ENCODE peak calls at places on chromosomes 6 and 20, in ten cellular contexts. I, R, B, V, G, E, O, M, N and W are unnamed samples. For H3K36me3, the result is how much of the 10 kb centered on the place peaks cover.

GRCh38 chr20:10467985-10468845 is 33.1 kb downstream of the SLX4IP start:
- DNase-seq in I (no peak), R (no peak), B (no peak), V (peak), G (no peak), E (no peak), O (no peak), M (no peak), N (no peak), W (no peak)

GRCh38 chr6:108294297-108294786 is 512 bp upstream of the AFG1L start:
- DNase-seq in I (no peak), R (no peak), B (no peak), V (no peak), G (no peak), E (no peak), O (no peak), M (no peak), N (no peak), W (no peak)

GRCh38 chr6:111242452-111242851 is 155.1 kb downstream of the SLC16A10 start:
- DNase-seq in I (no peak), R (no peak), B (no peak), V (no peak), G (no peak), E (no peak), O (no peak), M (no peak), N (no peak), W (no peak)

GRCh38 chr20:34703573-34704176 is 469 bp upstream of the TP53INP2 start:
- DNase-seq in I (no peak), R (peak), B (no peak), V (peak), G (no peak), E (no peak), O (no peak), M (no peak), N (peak), W (no peak)

GRCh38 chr6:140979642-140980091 is 1153.1 kb upstream of the GJE1 start:
- DNase-seq in I (no peak), R (peak), B (no peak), V (peak), G (peak), E (no peak), O (no peak), M (no peak), N (peak), W (no peak)

GRCh38 chr6:112269165-112269564 is 14.8 kb upstream of the LAMA4 start:
- DNase-seq in I (no peak), R (no peak), B (peak), V (no peak), G (no peak), E (no peak), O (no peak), M (no peak), N (no peak), W (no peak)

GRCh38 chr6:165886169-165886568 is 223.1 kb upstream of the PDE10A start:
- DNase-seq in I (no peak), R (no peak), B (no peak), V (no peak), G (no peak), E (no peak), O (no peak), M (no peak), N (no peak), W (no peak)

GRCh38 chr6:78910611-78911134 is 43.3 kb downstream of the IRAK1BP1 start:
- DNase-seq in I (peak), R (peak), B (peak), V (peak), G (no peak), E (no peak), O (no peak), M (peak), N (no peak), W (no peak)

GRCh38 chr6:19052219-19052618 is 665.1 kb downstream of the RNF144B start:
- DNase-seq in I (no peak), R (no peak), B (no peak), V (peak), G (no peak), E (no peak), O (no peak), M (no peak), N (no peak), W (no peak)

GRCh38 chr6:68468244-68468884 is 166.7 kb upstream of the ADGRB3 start:
- DNase-seq in I (no peak), R (no peak), B (peak), V (no peak), G (no peak), E (no peak), O (no peak), M (no peak), N (no peak), W (no peak)

GRCh38 chr6:85403331-85404015 is 46.4 kb upstream of the NT5E start:
- DNase-seq in I (no peak), R (no peak), B (peak), V (peak), G (no peak), E (no peak), O (no peak), M (no peak), N (no peak), W (no peak)

GRCh38 chr20:58899518-58899917 is 47.0 kb downstream of the GNAS start:
- DNase-seq in I (no peak), R (no peak), B (no peak), V (no peak), G (no peak), E (no peak), O (no peak), M (no peak), N (no peak), W (no peak)

GRCh38 chr6:56144538-56145324 is 102.6 kb downstream of the COL21A1 start:
- DNase-seq in I (no peak), R (no peak), B (no peak), V (peak), G (no peak), E (no peak), O (no peak), M (no peak), N (no peak), W (no peak)

GRCh38 chr6:90369024-90369519 is 72.4 kb upstream of the BACH2 start:
- DNase-seq in I (peak), R (peak), B (peak), V (peak), G (peak), E (no peak), O (no peak), M (peak), N (peak), W (no peak)

GRCh38 chr6:117389227-117390057 is 36.3 kb downstream of the ROS1 start:
- DNase-seq in I (no peak), R (no peak), B (no peak), V (peak), G (no peak), E (no peak), O (no peak), M (no peak), N (no peak), W (no peak)

GRCh38 chr6:144581807-144582537 is 296.8 kb downstream of the UTRN start:
- DNase-seq in I (no peak), R (peak), B (peak), V (no peak), G (no peak), E (no peak), O (no peak), M (no peak), N (no peak), W (no peak)

GRCh38 chr20:37358366-37359150 is 12.6 kb downstream of the SRC start:
- DNase-seq in I (peak), R (no peak), B (peak), V (peak), G (peak), E (no peak), O (no peak), M (no peak), N (peak), W (no peak)

GRCh38 chr6:79778794-79779193 is 147.7 kb downstream of the SH3BGRL2 start:
- DNase-seq in I (no peak), R (no peak), B (no peak), V (no peak), G (no peak), E (no peak), O (no peak), M (no peak), N (no peak), W (no peak)

GRCh38 chr6:8131265-8131897 is 29.0 kb upstream of the EEF1E1 start:
- DNase-seq in I (no peak), R (peak), B (peak), V (peak), G (no peak), E (peak), O (no peak), M (no peak), N (peak), W (no peak)

GRCh38 chr20:431012-431904 is 23.2 kb downstream of the RBCK1 start:
- DNase-seq in I (peak), R (peak), B (peak), V (peak), G (peak), E (no peak), O (no peak), M (peak), N (peak), W (no peak)

GRCh38 chr20:52578559-52578958 is 387.0 kb upstream of the ZFP64 start:
- DNase-seq in I (no peak), R (no peak), B (no peak), V (no peak), G (no peak), E (no peak), O (no peak), M (no peak), N (no peak), W (no peak)

GRCh38 chr6:157690441-157691210 is 132.4 kb upstream of the SNX9 start:
- DNase-seq in I (no peak), R (no peak), B (no peak), V (no peak), G (no peak), E (no peak), O (no peak), M (no peak), N (no peak), W (no peak)

GRCh38 chr6:492816-493414 is 101.4 kb downstream of the IRF4 start:
- DNase-seq in I (no peak), R (no peak), B (no peak), V (no peak), G (no peak), E (no peak), O (no peak), M (no peak), N (no peak), W (no peak)

GRCh38 chr6:110326609-110327008 is 31.5 kb downstream of the METTL24 start:
- DNase-seq in I (no peak), R (no peak), B (peak), V (no peak), G (no peak), E (no peak), O (no peak), M (no peak), N (no peak), W (no peak)

GRCh38 chr20:1333462-1334369 is 4.8 kb upstream of the SDCBP2 start:
- DNase-seq in I (no peak), R (no peak), B (no peak), V (no peak), G (peak), E (no peak), O (no peak), M (no peak), N (no peak), W (no peak)

GRCh38 chr6:169723991-169724553 is at the start of gene PHF10:
- DNase-seq in I (peak), R (peak), B (peak), V (no peak), G (peak), E (peak), O (peak), M (peak), N (no peak), W (peak)

GRCh38 chr20:24684954-24685691 is 215.7 kb downstream of the SYNDIG1 start:
- DNase-seq in I (no peak), R (no peak), B (peak), V (no peak), G (peak), E (no peak), O (no peak), M (no peak), N (peak), W (no peak)

GRCh38 chr6:36911946-36912555 is 26.3 kb downstream of the C6orf89 start:
- DNase-seq in I (no peak), R (no peak), B (no peak), V (no peak), G (no peak), E (no peak), O (peak), M (no peak), N (no peak), W (no peak)

GRCh38 chr6:111521497-111522275 is 38.7 kb upstream of the REV3L start:
- DNase-seq in I (no peak), R (no peak), B (no peak), V (no peak), G (no peak), E (no peak), O (no peak), M (no peak), N (no peak), W (no peak)

GRCh38 chr6:25404693-25405169 is 125.6 kb downstream of the CARMIL1 start:
- DNase-seq in I (no peak), R (no peak), B (no peak), V (no peak), G (no peak), E (peak), O (peak), M (no peak), N (no peak), W (peak)

GRCh38 chr20:36181934-36182603 is 27.5 kb downstream of the EPB41L1 start:
- DNase-seq in I (no peak), R (no peak), B (no peak), V (no peak), G (no peak), E (no peak), O (no peak), M (no peak), N (no peak), W (no peak)

GRCh38 chr20:36180323-36180722 is 25.8 kb downstream of the EPB41L1 start:
- DNase-seq in I (no peak), R (no peak), B (no peak), V (no peak), G (no peak), E (no peak), O (no peak), M (no peak), N (no peak), W (no peak)

GRCh38 chr20:36182604-36183154 is 28.1 kb downstream of the EPB41L1 start:
- DNase-seq in I (no peak), R (no peak), B (no peak), V (no peak), G (no peak), E (no peak), O (no peak), M (no peak), N (no peak), W (no peak)

GRCh38 chr20:36184816-36185776 is 30.6 kb downstream of the EPB41L1 start:
- DNase-seq in I (no peak), R (no peak), B (no peak), V (no peak), G (no peak), E (no peak), O (no peak), M (peak), N (no peak), W (no peak)

GRCh38 chr20:36183155-36183944 is 28.8 kb downstream of the EPB41L1 start:
- DNase-seq in I (no peak), R (no peak), B (no peak), V (no peak), G (no peak), E (no peak), O (no peak), M (no peak), N (no peak), W (no peak)
- H3K36me3 ChIP-seq in I (under half), R (under half), B (under half), V (under half), G (half or more), E (under half), O (under half), M (under half), N (under half), W (under half)

DNA sequence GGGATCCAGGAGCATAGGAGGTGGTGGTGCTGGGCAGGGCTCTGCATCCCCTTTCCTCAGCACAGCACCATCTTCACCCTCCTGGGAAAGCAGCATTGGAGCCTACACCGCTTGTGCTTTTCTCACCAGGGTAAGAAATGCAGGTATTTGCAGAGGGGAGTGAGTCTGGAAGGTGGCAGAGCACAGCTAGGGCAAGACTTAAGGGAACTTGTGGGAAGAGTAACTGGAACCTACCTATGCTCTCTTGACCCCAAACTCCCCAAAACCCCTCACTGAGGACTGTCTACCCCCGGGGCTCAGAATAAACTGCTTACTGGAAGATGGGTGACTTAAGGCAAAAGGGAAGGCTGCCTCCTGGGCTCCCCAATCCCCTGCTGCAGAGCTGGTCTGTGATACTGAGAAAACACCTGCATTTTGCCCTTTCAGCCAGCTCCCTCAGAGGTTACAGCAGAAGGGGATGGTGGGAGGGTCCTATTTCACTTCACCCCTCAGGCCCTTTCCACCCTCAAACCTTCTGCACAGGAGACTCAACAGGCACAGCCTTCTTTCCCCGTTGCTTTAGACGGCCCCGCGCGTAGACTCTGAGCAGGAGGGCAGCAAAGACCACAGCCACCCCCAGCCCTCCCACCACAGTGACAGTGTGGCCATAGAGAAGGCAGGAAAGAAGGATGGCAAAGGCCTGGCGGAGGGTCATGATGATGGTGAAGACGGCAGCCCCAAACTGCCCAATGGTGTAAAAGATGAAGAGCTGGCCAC is 2.9 kb downstream of the SLC35B2 start:
- DNase-seq in I (peak), R (no peak), B (no peak), V (no peak), G (no peak), E (no peak), O (no peak), M (no peak), N (no peak), W (no peak)
- H3K36me3 ChIP-seq in I (half or more), R (half or more), B (half or more), V (under half), G (half or more), E (under half), O (half or more), M (half or more), N (half or more), W (half or more)

GRCh38 chr20:12744026-12744425 is 264.7 kb upstream of the SPTLC3 start:
- DNase-seq in I (no peak), R (no peak), B (no peak), V (no peak), G (no peak), E (no peak), O (no peak), M (no peak), N (no peak), W (no peak)
- H3K36me3 ChIP-seq in I (under half), R (under half), B (under half), V (under half), G (under half), E (under half), O (under half), M (under half), N (under half), W (under half)

GRCh38 chr6:57328074-57328473 is 10.6 kb downstream of the PRIM2 start:
- DNase-seq in I (no peak), R (no peak), B (no peak), V (no peak), G (no peak), E (no peak), O (no peak), M (no peak), N (no peak), W (no peak)
- H3K36me3 ChIP-seq in I (under half), R (under half), B (under half), V (under half), G (under half), E (under half), O (under half), M (half or more), N (under half), W (under half)